ENCODE peak calls at places on chromosomes 4 and X, in seven cellular contexts. One of them, this sample, is unnamed.

GRCh38 chr4:158327525-158327924 is 117.2 kb downstream of the TMEM144 start:
- DNase-seq in HT1080: no peak
- DNase-seq in gastrocnemius medialis: no peak
- DNase-seq in smooth muscle cell of the brain vasculature: no peak
- DNase-seq in anterior cingulate cortex: no peak
- DNase-seq in COR-L47: no peak
- DNase-seq in retinal pigment epithelial cell: no peak
- DNase-seq in this sample: no peak

GRCh38 chr4:113057891-113058290 is 8.4 kb downstream of the ANK2 start:
- DNase-seq in COR-L47: no peak
- DNase-seq in gastrocnemius medialis: no peak
- DNase-seq in smooth muscle cell of the brain vasculature: no peak
- DNase-seq in HT1080: peak
- DNase-seq in anterior cingulate cortex: no peak
- DNase-seq in retinal pigment epithelial cell: peak
- DNase-seq in this sample: no peak

GRCh38 chr4:105822061-105822460 is 73.2 kb upstream of the NPNT start:
- DNase-seq in smooth muscle cell of the brain vasculature: no peak
- DNase-seq in retinal pigment epithelial cell: no peak
- DNase-seq in HT1080: no peak
- DNase-seq in COR-L47: no peak
- DNase-seq in anterior cingulate cortex: no peak
- DNase-seq in gastrocnemius medialis: no peak
- DNase-seq in this sample: no peak

GRCh38 chr4:5812506-5813229 is 80.2 kb downstream of the CRMP1 start:
- DNase-seq in retinal pigment epithelial cell: no peak
- DNase-seq in COR-L47: peak
- DNase-seq in gastrocnemius medialis: no peak
- DNase-seq in smooth muscle cell of the brain vasculature: no peak
- DNase-seq in HT1080: peak
- DNase-seq in anterior cingulate cortex: no peak
- DNase-seq in this sample: peak

GRCh38 chrX:10326578-10326977 is 169.8 kb downstream of the CLCN4 start:
- DNase-seq in anterior cingulate cortex: no peak
- DNase-seq in gastrocnemius medialis: peak
- DNase-seq in smooth muscle cell of the brain vasculature: no peak
- DNase-seq in retinal pigment epithelial cell: no peak
- DNase-seq in HT1080: peak
- DNase-seq in COR-L47: no peak
- DNase-seq in this sample: no peak

GRCh38 chrX:55702611-55703010 is 14.9 kb upstream of the RRAGB start:
- DNase-seq in anterior cingulate cortex: no peak
- DNase-seq in retinal pigment epithelial cell: no peak
- DNase-seq in smooth muscle cell of the brain vasculature: no peak
- DNase-seq in COR-L47: no peak
- DNase-seq in HT1080: no peak
- DNase-seq in gastrocnemius medialis: no peak
- DNase-seq in this sample: no peak

GRCh38 chr4:153530996-153531375 is 64.8 kb downstream of the TMEM131L start:
- DNase-seq in COR-L47: no peak
- DNase-seq in anterior cingulate cortex: no peak
- DNase-seq in gastrocnemius medialis: no peak
- DNase-seq in smooth muscle cell of the brain vasculature: no peak
- DNase-seq in retinal pigment epithelial cell: no peak
- DNase-seq in HT1080: no peak
- DNase-seq in this sample: no peak

GRCh38 chrX:44462851-44463250 is 79.8 kb downstream of the FUNDC1 start:
- DNase-seq in COR-L47: no peak
- DNase-seq in retinal pigment epithelial cell: no peak
- DNase-seq in HT1080: peak
- DNase-seq in smooth muscle cell of the brain vasculature: no peak
- DNase-seq in anterior cingulate cortex: no peak
- DNase-seq in gastrocnemius medialis: peak
- DNase-seq in this sample: no peak

GRCh38 chr4:99366491-99366890 is 13.9 kb upstream of the ADH1C start:
- DNase-seq in anterior cingulate cortex: no peak
- DNase-seq in smooth muscle cell of the brain vasculature: no peak
- DNase-seq in gastrocnemius medialis: no peak
- DNase-seq in COR-L47: no peak
- DNase-seq in HT1080: no peak
- DNase-seq in retinal pigment epithelial cell: no peak
- DNase-seq in this sample: no peak

GRCh38 chr4:112361181-112361791 is 64.1 kb downstream of the ALPK1 start:
- DNase-seq in COR-L47: no peak
- DNase-seq in retinal pigment epithelial cell: peak
- DNase-seq in HT1080: peak
- DNase-seq in smooth muscle cell of the brain vasculature: peak
- DNase-seq in gastrocnemius medialis: peak
- DNase-seq in anterior cingulate cortex: no peak
- DNase-seq in this sample: no peak

GRCh38 chr4:4472344-4472958 is 69.4 kb downstream of the STX18 start:
- DNase-seq in gastrocnemius medialis: no peak
- DNase-seq in HT1080: no peak
- DNase-seq in retinal pigment epithelial cell: no peak
- DNase-seq in anterior cingulate cortex: no peak
- DNase-seq in COR-L47: no peak
- DNase-seq in smooth muscle cell of the brain vasculature: no peak
- DNase-seq in this sample: no peak

GRCh38 chr4:7381890-7382633 is 52.7 kb downstream of the PSAPL1 start:
- DNase-seq in retinal pigment epithelial cell: no peak
- DNase-seq in HT1080: no peak
- DNase-seq in gastrocnemius medialis: no peak
- DNase-seq in COR-L47: no peak
- DNase-seq in anterior cingulate cortex: no peak
- DNase-seq in smooth muscle cell of the brain vasculature: no peak
- DNase-seq in this sample: no peak

GRCh38 chrX:1813809-1814208 is 198.9 kb downstream of the ASMT start:
- DNase-seq in COR-L47: no peak
- DNase-seq in smooth muscle cell of the brain vasculature: no peak
- DNase-seq in HT1080: no peak
- DNase-seq in retinal pigment epithelial cell: no peak
- DNase-seq in anterior cingulate cortex: no peak
- DNase-seq in gastrocnemius medialis: no peak
- DNase-seq in this sample: no peak

GRCh38 chr4:18075823-18076433 is 54.4 kb upstream of the LCORL start:
- DNase-seq in retinal pigment epithelial cell: no peak
- DNase-seq in HT1080: peak
- DNase-seq in gastrocnemius medialis: peak
- DNase-seq in COR-L47: peak
- DNase-seq in anterior cingulate cortex: no peak
- DNase-seq in smooth muscle cell of the brain vasculature: no peak
- DNase-seq in this sample: no peak

GRCh38 chr4:112156546-112156945 is 11.3 kb downstream of the FAM241A start:
- DNase-seq in anterior cingulate cortex: no peak
- DNase-seq in COR-L47: no peak
- DNase-seq in HT1080: no peak
- DNase-seq in smooth muscle cell of the brain vasculature: no peak
- DNase-seq in retinal pigment epithelial cell: no peak
- DNase-seq in gastrocnemius medialis: no peak
- DNase-seq in this sample: no peak

GRCh38 chr4:150108693-150109092 is 30.4 kb downstream of the DCLK2 start:
- DNase-seq in HT1080: no peak
- DNase-seq in retinal pigment epithelial cell: no peak
- DNase-seq in smooth muscle cell of the brain vasculature: no peak
- DNase-seq in COR-L47: no peak
- DNase-seq in gastrocnemius medialis: no peak
- DNase-seq in anterior cingulate cortex: no peak
- DNase-seq in this sample: no peak

GRCh38 chr4:118354913-118355312 is 2.1 kb upstream of the PRSS12 start:
- DNase-seq in anterior cingulate cortex: no peak
- DNase-seq in retinal pigment epithelial cell: no peak
- DNase-seq in COR-L47: no peak
- DNase-seq in HT1080: no peak
- DNase-seq in smooth muscle cell of the brain vasculature: no peak
- DNase-seq in gastrocnemius medialis: no peak
- DNase-seq in this sample: no peak

GRCh38 chr4:90127223-90127705 is at the start of gene CCSER1:
- DNase-seq in retinal pigment epithelial cell: no peak
- DNase-seq in smooth muscle cell of the brain vasculature: no peak
- DNase-seq in gastrocnemius medialis: no peak
- DNase-seq in COR-L47: peak
- DNase-seq in anterior cingulate cortex: peak
- DNase-seq in HT1080: no peak
- DNase-seq in this sample: peak

GRCh38 chr4:138034871-138035270 is 207.3 kb downstream of the SLC7A11 start:
- DNase-seq in retinal pigment epithelial cell: no peak
- DNase-seq in HT1080: peak
- DNase-seq in smooth muscle cell of the brain vasculature: no peak
- DNase-seq in COR-L47: no peak
- DNase-seq in anterior cingulate cortex: no peak
- DNase-seq in gastrocnemius medialis: no peak
- DNase-seq in this sample: no peak

GRCh38 chrX:149830192-149830873 is 48.6 kb downstream of the MAGEA9 start:
- DNase-seq in gastrocnemius medialis: no peak
- DNase-seq in anterior cingulate cortex: peak
- DNase-seq in smooth muscle cell of the brain vasculature: peak
- DNase-seq in retinal pigment epithelial cell: no peak
- DNase-seq in COR-L47: no peak
- DNase-seq in HT1080: peak
- DNase-seq in this sample: no peak

GRCh38 chrX:119755981-119756533 is 2.3 kb upstream of the SOWAHD start:
- DNase-seq in smooth muscle cell of the brain vasculature: no peak
- DNase-seq in HT1080: no peak
- DNase-seq in anterior cingulate cortex: peak
- DNase-seq in gastrocnemius medialis: no peak
- DNase-seq in retinal pigment epithelial cell: no peak
- DNase-seq in COR-L47: no peak
- DNase-seq in this sample: no peak

GRCh38 chrX:111244238-111244750 is 26.0 kb downstream of the CAPN6 start:
- DNase-seq in anterior cingulate cortex: no peak
- DNase-seq in smooth muscle cell of the brain vasculature: no peak
- DNase-seq in HT1080: no peak
- DNase-seq in retinal pigment epithelial cell: no peak
- DNase-seq in COR-L47: no peak
- DNase-seq in gastrocnemius medialis: no peak
- DNase-seq in this sample: peak

GRCh38 chr4:111883557-111883999 is 261.7 kb upstream of the FAM241A start:
- DNase-seq in COR-L47: peak
- DNase-seq in anterior cingulate cortex: no peak
- DNase-seq in HT1080: no peak
- DNase-seq in gastrocnemius medialis: no peak
- DNase-seq in smooth muscle cell of the brain vasculature: no peak
- DNase-seq in retinal pigment epithelial cell: peak
- DNase-seq in this sample: no peak

GRCh38 chr4:178165251-178165650 is 723.0 kb upstream of the AGA start:
- DNase-seq in gastrocnemius medialis: no peak
- DNase-seq in smooth muscle cell of the brain vasculature: no peak
- DNase-seq in COR-L47: no peak
- DNase-seq in anterior cingulate cortex: no peak
- DNase-seq in retinal pigment epithelial cell: no peak
- DNase-seq in HT1080: no peak
- DNase-seq in this sample: no peak

GRCh38 chr4:14428125-14428524 is 574.2 kb upstream of the CPEB2 start:
- DNase-seq in retinal pigment epithelial cell: no peak
- DNase-seq in smooth muscle cell of the brain vasculature: no peak
- DNase-seq in anterior cingulate cortex: no peak
- DNase-seq in COR-L47: no peak
- DNase-seq in HT1080: no peak
- DNase-seq in gastrocnemius medialis: no peak
- DNase-seq in this sample: no peak

GRCh38 chr4:169117591-169118081 is 107.6 kb upstream of the CBR4 start:
- DNase-seq in smooth muscle cell of the brain vasculature: no peak
- DNase-seq in HT1080: no peak
- DNase-seq in anterior cingulate cortex: no peak
- DNase-seq in gastrocnemius medialis: no peak
- DNase-seq in COR-L47: no peak
- DNase-seq in retinal pigment epithelial cell: no peak
- DNase-seq in this sample: no peak

GRCh38 chrX:67587946-67588624 is 44.3 kb downstream of the AR start:
- DNase-seq in retinal pigment epithelial cell: no peak
- DNase-seq in anterior cingulate cortex: no peak
- DNase-seq in gastrocnemius medialis: peak
- DNase-seq in COR-L47: no peak
- DNase-seq in HT1080: peak
- DNase-seq in smooth muscle cell of the brain vasculature: no peak
- DNase-seq in this sample: no peak

GRCh38 chr4:25446611-25447010 is 69.5 kb downstream of the ANAPC4 start:
- DNase-seq in COR-L47: no peak
- DNase-seq in smooth muscle cell of the brain vasculature: no peak
- DNase-seq in gastrocnemius medialis: no peak
- DNase-seq in HT1080: no peak
- DNase-seq in retinal pigment epithelial cell: no peak
- DNase-seq in anterior cingulate cortex: no peak
- DNase-seq in this sample: no peak

GRCh38 chr4:147958459-147959065 is 226.7 kb downstream of the ARHGAP10 start:
- DNase-seq in smooth muscle cell of the brain vasculature: no peak
- DNase-seq in gastrocnemius medialis: no peak
- DNase-seq in anterior cingulate cortex: no peak
- DNase-seq in HT1080: no peak
- DNase-seq in COR-L47: no peak
- DNase-seq in retinal pigment epithelial cell: peak
- DNase-seq in this sample: no peak